ENCODE peak calls at places on chromosomes 4 and X, in seven cellular contexts. T, G, Y, O, B, Q and V are unnamed samples.

GRCh38 chr4:13856387-13856786 is 228.9 kb upstream of the BOD1L1 start:
- DNase-seq in T (no peak), G (no peak), Y (no peak), O (no peak), B (no peak), Q (no peak), V (no peak)

GRCh38 chr4:87026795-87027495 is 92.1 kb downstream of the AFF1 start:
- DNase-seq in T (no peak), G (no peak), Y (no peak), O (peak; percentile 91), B (no peak), Q (no peak), V (no peak)

GRCh38 chr4:35247047-35247446 is 997.3 kb downstream of the ARAP2 start:
- DNase-seq in T (no peak), G (no peak), Y (no peak), O (no peak), B (no peak), Q (no peak), V (no peak)

GRCh38 chrX:71545364-71545763 is 12.5 kb downstream of the OGT start:
- DNase-seq in T (no peak), G (no peak), Y (no peak), O (no peak), B (no peak), Q (no peak), V (no peak)

GRCh38 chr4:61210186-61210939 is 10.2 kb downstream of the ADGRL3 start:
- DNase-seq in T (peak; percentile 95), G (no peak), Y (no peak), O (no peak), B (peak; percentile 86), Q (no peak), V (no peak)

GRCh38 chr4:96227515-96227914 is 387.6 kb downstream of the PDHA2 start:
- DNase-seq in T (no peak), G (no peak), Y (no peak), O (no peak), B (no peak), Q (no peak), V (no peak)

GRCh38 chr4:73417973-73418372 is 13.9 kb downstream of the ALB start:
- DNase-seq in T (peak; percentile 23), G (no peak), Y (no peak), O (no peak), B (no peak), Q (no peak), V (no peak)

GRCh38 chr4:183571350-183572076 is 66.7 kb downstream of the ING2 start:
- DNase-seq in T (no peak), G (no peak), Y (no peak), O (peak; percentile 38), B (peak; percentile 63), Q (no peak), V (no peak)

GRCh38 chrX:39835776-39836175 is 262.0 kb downstream of the BCOR start:
- DNase-seq in T (no peak), G (no peak), Y (no peak), O (no peak), B (no peak), Q (no peak), V (no peak)

GRCh38 chr4:121989715-121990114 is 37.9 kb upstream of the TRPC3 start:
- DNase-seq in T (peak; percentile 28), G (no peak), Y (no peak), O (no peak), B (no peak), Q (peak; percentile 76), V (no peak)

GRCh38 chrX:11666180-11666579 is 460 bp upstream of the ARHGAP6 start:
- DNase-seq in T (peak; percentile 59), G (no peak), Y (no peak), O (peak; percentile 67), B (no peak), Q (no peak), V (no peak)

GRCh38 chr4:21742326-21742725 is 206.2 kb downstream of the KCNIP4 start:
- DNase-seq in T (no peak), G (no peak), Y (no peak), O (no peak), B (no peak), Q (no peak), V (no peak)

GRCh38 chrX:30317308-30317707 is 8.1 kb upstream of the NR0B1 start:
- DNase-seq in T (no peak), G (no peak), Y (no peak), O (no peak), B (no peak), Q (no peak), V (no peak)

GRCh38 chr4:69060651-69061308 is 35.5 kb upstream of the UGT2B7 start:
- DNase-seq in T (peak; percentile 3), G (no peak), Y (no peak), O (peak; percentile 37), B (no peak), Q (no peak), V (no peak)

GRCh38 chrX:78922754-78923153 is 22.4 kb upstream of the P2RY10 start:
- DNase-seq in T (no peak), G (no peak), Y (no peak), O (peak; percentile 40), B (no peak), Q (no peak), V (no peak)

GRCh38 chrX:54807524-54808108 is at the start of gene MAGED2:
- DNase-seq in T (peak; percentile 56), G (peak; percentile 21), Y (no peak), O (no peak), B (peak; percentile 36), Q (peak; percentile 44), V (no peak)

GRCh38 chrX:135740683-135741149 is 27.3 kb downstream of the CT45A3 start:
- DNase-seq in T (peak; percentile 5), G (no peak), Y (no peak), O (peak; percentile 44), B (no peak), Q (peak; percentile 47), V (no peak)

GRCh38 chr4:40548256-40548655 is 81.4 kb downstream of the RBM47 start:
- DNase-seq in T (no peak), G (no peak), Y (no peak), O (no peak), B (no peak), Q (peak; percentile 49), V (no peak)

GRCh38 chr4:38230121-38230728 is 270.0 kb downstream of the PTTG2 start:
- DNase-seq in T (no peak), G (no peak), Y (no peak), O (no peak), B (no peak), Q (no peak), V (no peak)

GRCh38 chr4:19982556-19982955 is 269.1 kb upstream of the SLIT2 start:
- DNase-seq in T (no peak), G (no peak), Y (no peak), O (no peak), B (no peak), Q (no peak), V (no peak)